ENCODE peak calls at places on chromosomes 5 and 9, in five cellular contexts. U is neuronal stem cell, G is H1, H is H9, B is mesenchymal stem cell. I is an unnamed sample.

GRCh38 chr5:130471-131175 is 38.7 kb downstream of the PLEKHG4B start:
- DNase-seq in U (no peak), G (no peak), H (no peak), B (peak), I (peak)

GRCh38 chr9:5389109-5389732 is 48.5 kb downstream of the PLGRKT start:
- DNase-seq in U (no peak), G (no peak), H (no peak), B (peak), I (no peak)

GRCh38 chr9:109158656-109159055 is 8.4 kb downstream of the FRRS1L start:
- DNase-seq in U (no peak), G (no peak), H (no peak), B (no peak), I (no peak)

GRCh38 chr5:114018178-114018577 is 343.7 kb upstream of the KCNN2 start:
- DNase-seq in U (peak), G (no peak), H (no peak), B (peak), I (peak)

GRCh38 chr9:8401961-8402701 is 602.6 kb upstream of the DMAC1 start:
- DNase-seq in U (no peak), G (no peak), H (no peak), B (no peak), I (no peak)

GRCh38 chr5:72366324-72366976 is 46.3 kb downstream of the PTCD2 start:
- DNase-seq in U (peak), G (no peak), H (peak), B (peak), I (peak)

GRCh38 chr5:66551920-66552319 is 44.3 kb upstream of the MAST4 start:
- DNase-seq in U (no peak), G (no peak), H (no peak), B (no peak), I (peak)

GRCh38 chr5:167867281-167867680 is 424.2 kb upstream of the WWC1 start:
- DNase-seq in U (no peak), G (no peak), H (no peak), B (no peak), I (no peak)

GRCh38 chr9:131258698-131259431 is 17.4 kb downstream of the FAM78A start:
- DNase-seq in U (no peak), G (no peak), H (no peak), B (no peak), I (no peak)

GRCh38 chr5:51378778-51379652 is 4.2 kb upstream of the ISL1 start:
- DNase-seq in U (peak), G (no peak), H (peak), B (peak), I (no peak)

GRCh38 chr5:4625206-4625896 is 514.8 kb upstream of the ADAMTS16 start:
- DNase-seq in U (no peak), G (no peak), H (no peak), B (no peak), I (no peak)

GRCh38 chr9:70110194-70111041 is 66.8 kb downstream of the MAMDC2 start:
- DNase-seq in U (no peak), G (no peak), H (no peak), B (peak), I (no peak)

GRCh38 chr5:101440173-101440572 is 537.1 kb upstream of the ST8SIA4 start:
- DNase-seq in U (no peak), G (no peak), H (no peak), B (no peak), I (no peak)

GRCh38 chr5:144598451-144599068 is 427.9 kb downstream of the KCTD16 start:
- DNase-seq in U (no peak), G (no peak), H (peak), B (no peak), I (no peak)

GRCh38 chr9:70561111-70561510 is 146.7 kb upstream of the KLF9 start:
- DNase-seq in U (no peak), G (no peak), H (no peak), B (no peak), I (no peak)

GRCh38 chr9:126097679-126098078 is 228.9 kb upstream of the MVB12B start:
- DNase-seq in U (no peak), G (no peak), H (no peak), B (no peak), I (no peak)

GRCh38 chr9:7055201-7055903 is 297.6 kb downstream of the KDM4C start:
- DNase-seq in U (no peak), G (no peak), H (no peak), B (no peak), I (no peak)

GRCh38 chr5:43193171-43193951 is 1.3 kb downstream of the NIM1K start:
- DNase-seq in U (peak), G (no peak), H (no peak), B (peak), I (peak)

GRCh38 chr5:54541823-54542783 is 24.5 kb downstream of the SNX18 start:
- DNase-seq in U (no peak), G (no peak), H (no peak), B (no peak), I (no peak)
- H2BK12ac ChIP-seq in U (no peak), G (no peak), H (no peak), B (no peak), I (no peak)

GRCh38 chr5:93057311-93057710 is 523.7 kb downstream of the NR2F1-AS1 start:
- DNase-seq in U (no peak), G (no peak), H (no peak), B (no peak), I (no peak)

GRCh38 chr5:93054424-93055165 is 526.4 kb downstream of the NR2F1-AS1 start:
- DNase-seq in U (no peak), G (no peak), H (no peak), B (peak), I (no peak)

GRCh38 chr5:93055556-93055955 is 525.5 kb downstream of the NR2F1-AS1 start:
- DNase-seq in U (no peak), G (no peak), H (no peak), B (no peak), I (no peak)

GRCh38 chr5:93055971-93056370 is 525.0 kb downstream of the NR2F1-AS1 start:
- DNase-seq in U (no peak), G (no peak), H (no peak), B (no peak), I (no peak)

GRCh38 chr5:93053825-93054224 is 527.2 kb downstream of the NR2F1-AS1 start:
- DNase-seq in U (no peak), G (no peak), H (no peak), B (peak), I (no peak)
- H2BK12ac ChIP-seq in U (no peak), G (no peak), H (no peak), B (no peak), I (no peak)

GRCh38 chr5:146817973-146818372 is 60.6 kb downstream of the PPP2R2B start:
- DNase-seq in U (no peak), G (no peak), H (no peak), B (no peak), I (no peak)

GRCh38 chr5:146813748-146814147 is 64.8 kb downstream of the PPP2R2B start:
- DNase-seq in U (no peak), G (no peak), H (no peak), B (no peak), I (no peak)

GRCh38 chr5:146813346-146813745 is 65.2 kb downstream of the PPP2R2B start:
- DNase-seq in U (no peak), G (no peak), H (no peak), B (no peak), I (no peak)

GRCh38 chr5:146816775-146817387 is 61.7 kb downstream of the PPP2R2B start:
- DNase-seq in U (no peak), G (no peak), H (peak), B (no peak), I (no peak)

DNA sequence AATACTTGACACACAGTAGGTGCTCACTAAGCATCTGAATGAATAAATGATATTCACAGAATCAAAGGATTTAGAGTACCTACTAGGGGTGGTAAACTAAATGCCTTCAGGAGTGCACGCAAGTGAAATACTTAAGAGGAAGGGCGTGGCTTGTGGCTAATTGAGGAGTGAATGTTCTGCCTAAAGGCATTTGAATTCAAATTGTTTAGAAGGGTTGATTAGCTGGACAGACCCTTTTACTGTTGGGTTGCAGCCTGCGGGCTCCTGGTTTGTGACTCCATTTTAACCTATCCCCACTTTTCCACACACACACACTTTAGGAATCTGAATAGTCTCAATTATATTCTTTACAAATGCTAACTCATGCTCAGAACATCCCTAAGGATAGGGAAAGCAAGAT is 63.1 kb downstream of the PPP2R2B start:
- DNase-seq in U (no peak), G (no peak), H (no peak), B (no peak), I (no peak)
- H2BK12ac ChIP-seq in U (no peak), G (no peak), H (no peak), B (no peak), I (no peak)

DNA sequence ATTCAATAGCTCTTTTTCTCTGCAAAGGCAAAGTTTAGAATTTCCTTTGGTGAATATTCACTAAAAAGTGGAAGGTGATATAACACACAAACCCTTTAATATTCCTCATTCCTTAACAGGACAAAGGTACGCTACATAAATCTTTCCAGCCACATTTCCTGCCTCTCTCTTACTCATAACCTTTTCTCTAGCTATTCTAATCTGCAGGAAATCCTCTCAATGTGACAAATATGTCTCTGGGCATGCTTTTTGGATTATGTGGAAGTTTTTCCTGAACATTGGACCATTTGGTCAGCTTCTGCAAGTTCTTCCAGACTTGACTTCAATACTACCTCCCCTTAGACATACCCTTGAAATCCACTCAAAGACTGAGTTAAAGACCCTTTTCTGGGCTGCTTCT is 186.3 kb upstream of the TUSC1 start:
- DNase-seq in U (no peak), G (no peak), H (no peak), B (no peak), I (no peak)
- H2BK12ac ChIP-seq in U (no peak), G (no peak), H (no peak), B (no peak), I (no peak)

GRCh38 chr9:16591092-16591491 is 279.4 kb downstream of the BNC2 start:
- DNase-seq in U (no peak), G (no peak), H (no peak), B (no peak), I (peak)
- H2BK12ac ChIP-seq in U (no peak), G (no peak), H (no peak), B (no peak), I (no peak)

GRCh38 chr5:172904312-172904642 is 54.9 kb upstream of the RPL26L1 start:
- DNase-seq in U (no peak), G (no peak), H (no peak), B (no peak), I (no peak)
- H2BK12ac ChIP-seq in U (no peak), G (no peak), H (no peak), B (peak), I (peak)